ENCODE peak calls at places on chromosomes 16 and 17, in four cellular contexts. Q, S, H and R are unnamed samples.

GRCh38 chr16:55297062-55297909 is 26.7 kb upstream of the IRX6 start:
- DNase-seq in S (no peak), H (no peak), Q (no peak), R (no peak)

GRCh38 chr17:17896746-17897145 is 60.0 kb upstream of the SREBF1 start:
- DNase-seq in H (no peak), Q (no peak), S (no peak), R (no peak)

GRCh38 chr17:29379084-29379811 is 10.9 kb upstream of the TAOK1 start:
- DNase-seq in Q (no peak), S (no peak), H (no peak), R (peak)

GRCh38 chr17:31926100-31926729 is 10.6 kb upstream of the SUZ12 start:
- DNase-seq in S (no peak), Q (no peak), H (no peak), R (no peak)

GRCh38 chr16:4051591-4051990 is 64.7 kb downstream of the ADCY9 start:
- DNase-seq in H (no peak), Q (no peak), S (no peak), R (no peak)

GRCh38 chr16:54342001-54342776 is 55.6 kb upstream of the IRX3 start:
- DNase-seq in S (no peak), H (no peak), Q (peak), R (peak)

GRCh38 chr17:48754500-48755261 is 26.1 kb upstream of the HOXB13 start:
- DNase-seq in S (no peak), H (no peak), Q (no peak), R (no peak)

GRCh38 chr17:76689859-76690258 is 20.9 kb downstream of the MXRA7 start:
- DNase-seq in S (peak), Q (no peak), H (no peak), R (no peak)

GRCh38 chr17:1713878-1714487 is 3.8 kb upstream of the TLCD2 start:
- DNase-seq in Q (no peak), S (peak), H (no peak), R (peak)

GRCh38 chr16:68281368-68282063 is 17.2 kb downstream of the SLC7A6 start:
- DNase-seq in H (no peak), S (no peak), Q (no peak), R (no peak)

GRCh38 chr16:66107661-66108060 is 258.8 kb upstream of the CDH5 start:
- DNase-seq in H (peak), Q (no peak), S (no peak), R (peak)

GRCh38 chr17:22233382-22233781 is 541.1 kb downstream of the KCNJ18 start:
- DNase-seq in Q (no peak), S (no peak), H (no peak), R (no peak)

GRCh38 chr17:73341350-73342056 is 29.7 kb upstream of the CDC42EP4 start:
- DNase-seq in S (no peak), Q (no peak), H (no peak), R (no peak)

GRCh38 chr17:78131172-78132085 is 858 bp downstream of the TMC8 start:
- DNase-seq in Q (no peak), S (peak), H (no peak), R (no peak)

GRCh38 chr17:48544356-48545021 is 420 bp downstream of the HOXB2 start:
- DNase-seq in Q (peak), H (no peak), S (peak), R (peak)

GRCh38 chr17:70295732-70296131 is 126.4 kb downstream of the KCNJ2 start:
- DNase-seq in Q (no peak), H (no peak), S (no peak), R (no peak)

GRCh38 chr16:81319221-81319912 is 4.6 kb downstream of the GAN start:
- DNase-seq in S (no peak), Q (no peak), H (no peak), R (peak)

GRCh38 chr16:25897677-25898076 is 205.9 kb downstream of the HS3ST4 start:
- DNase-seq in H (no peak), S (no peak), Q (no peak), R (no peak)

GRCh38 chr17:51435641-51436091 is 175.3 kb downstream of the UTP18 start:
- DNase-seq in S (no peak), H (no peak), Q (peak), R (no peak)

GRCh38 chr17:2853111-2853721 is 57.0 kb downstream of the RAP1GAP2 start:
- DNase-seq in S (peak), Q (peak), H (no peak), R (peak)

GRCh38 chr16:3857189-3858013 is 23.1 kb downstream of the CREBBP start:
- DNase-seq in H (no peak), Q (peak), S (no peak), R (peak)

GRCh38 chr16:56277040-56277439 is 85.8 kb downstream of the GNAO1 start:
- DNase-seq in Q (no peak), H (no peak), S (no peak), R (no peak)

GRCh38 chr16:84597518-84598390 is 20.1 kb downstream of the COTL1 start:
- DNase-seq in S (no peak), H (no peak), Q (no peak), R (no peak)

GRCh38 chr17:5584383-5584951 is at the start of gene NLRP1:
- DNase-seq in H (peak), Q (peak), S (peak), R (peak)

GRCh38 chr17:68484458-68484857 is 27.2 kb upstream of the WIPI1 start:
- DNase-seq in Q (no peak), S (no peak), H (no peak), R (no peak)

GRCh38 chr17:81556863-81557262 is 4.7 kb upstream of the FAAP100 start:
- DNase-seq in S (peak), Q (no peak), H (no peak), R (no peak)

GRCh38 chr17:79022507-79022991 is 1.4 kb upstream of the C1QTNF1 start:
- DNase-seq in H (no peak), Q (no peak), S (no peak), R (no peak)

GRCh38 chr17:2090804-2091534 is 36.1 kb downstream of the HIC1 start:
- DNase-seq in S (no peak), H (peak), Q (no peak), R (peak)

GRCh38 chr16:4339909-4340308 is 11.2 kb downstream of the PAM16 start:
- DNase-seq in S (no peak), H (no peak), Q (no peak), R (no peak)

GRCh38 chr17:55770220-55770870 is 19.5 kb downstream of the PCTP start:
- DNase-seq in H (no peak), S (no peak), Q (no peak), R (peak)

GRCh38 chr16:19851476-19851875 is 33.2 kb downstream of the GPRC5B start:
- DNase-seq in Q (no peak), S (no peak), H (no peak), R (no peak)

GRCh38 chr17:68101992-68102758 is 66.6 kb downstream of the KPNA2 start:
- DNase-seq in H (no peak), Q (peak), S (peak), R (peak)

GRCh38 chr17:55344514-55344997 is 77.1 kb downstream of the MMD start:
- DNase-seq in S (no peak), H (no peak), Q (no peak), R (no peak)

GRCh38 chr16:78523212-78523995 is 423.9 kb downstream of the WWOX start:
- DNase-seq in H (no peak), S (no peak), Q (no peak), R (peak)